ENCODE peak calls at places on chromosomes 11 and 22, in six cellular contexts. R, F, Y, O, J and N are unnamed samples.

GRCh38 chr11:109859325-109859724 is 233.9 kb upstream of the ZC3H12C start:
- DNase-seq in R (no peak), J (no peak), F (peak), Y (no peak), O (peak), N (no peak)

GRCh38 chr11:111019931-111020381 is 225.6 kb upstream of the POU2AF2 start:
- DNase-seq in J (no peak), F (no peak), R (no peak), Y (peak), O (peak), N (no peak)

GRCh38 chr11:111474432-111474831 is 37.8 kb downstream of the BTG4 start:
- DNase-seq in Y (no peak), J (no peak), F (no peak), R (no peak), O (no peak), N (no peak)

GRCh38 chr11:72738199-72739141 is 13.7 kb downstream of the ARAP1 start:
- DNase-seq in O (no peak), F (peak), R (no peak), Y (peak), J (peak), N (no peak)

GRCh38 chr11:8258289-8258688 is 5.4 kb downstream of the LMO1 start:
- DNase-seq in R (no peak), J (no peak), Y (peak), O (no peak), F (peak), N (peak)

GRCh38 chr22:35842954-35843353 is 125.3 kb downstream of the APOL5 start:
- DNase-seq in J (peak), Y (peak), R (peak), O (peak), F (peak), N (peak)

GRCh38 chr22:38964306-38964705 is 6.9 kb downstream of the APOBEC3A start:
- DNase-seq in Y (no peak), O (no peak), F (no peak), R (no peak), J (no peak), N (no peak)

GRCh38 chr11:59611570-59612565 is 3.7 kb downstream of the OSBP start:
- DNase-seq in O (no peak), F (peak), R (no peak), Y (peak), J (no peak), N (no peak)

GRCh38 chr11:127902405-127902804 is 685.0 kb downstream of the ETS1 start:
- DNase-seq in R (no peak), J (no peak), Y (no peak), F (peak), O (no peak), N (no peak)

GRCh38 chr11:2533642-2534115 is 88.9 kb downstream of the KCNQ1 start:
- DNase-seq in O (peak), Y (peak), R (peak), J (peak), F (peak), N (peak)

GRCh38 chr22:40418366-40419201 is 48.2 kb downstream of the SGSM3 start:
- DNase-seq in Y (no peak), J (no peak), R (no peak), F (no peak), O (no peak), N (no peak)

GRCh38 chr11:68041617-68042218 is 2.9 kb downstream of the TCIRG1 start:
- DNase-seq in R (no peak), O (no peak), J (no peak), Y (no peak), F (no peak), N (no peak)

GRCh38 chr22:45515678-45516077 is 13.0 kb downstream of the FBLN1 start:
- DNase-seq in O (no peak), R (no peak), J (no peak), F (no peak), Y (no peak), N (no peak)

GRCh38 chr11:91097069-91097468 is 874.2 kb upstream of the CHORDC1 start:
- DNase-seq in O (no peak), Y (no peak), J (no peak), R (no peak), F (no peak), N (no peak)

GRCh38 chr22:28581020-28581419 is 98.6 kb downstream of the TTC28 start:
- DNase-seq in Y (no peak), O (no peak), F (no peak), R (no peak), J (no peak), N (no peak)

GRCh38 chr11:116518141-116518540 is 254.6 kb downstream of the BUD13 start:
- DNase-seq in R (no peak), Y (no peak), O (no peak), J (no peak), F (no peak), N (peak)